ENCODE peak calls at places on chromosomes 11 and 22, in eight cellular contexts. D, R, L, A, P, W, M and X are unnamed samples.

GRCh38 chr11:77179048-77179447 is 51.0 kb downstream of the MYO7A start:
- DNase-seq in A (no peak), W (no peak), P (no peak), D (no peak), M (no peak), R (no peak), L (no peak), X (no peak)

GRCh38 chr22:44686873-44687600 is 15.0 kb upstream of the PRR5 start:
- DNase-seq in R (no peak), D (no peak), M (no peak), L (no peak), P (no peak), W (no peak), A (no peak), X (peak)

GRCh38 chr11:47171856-47172255 is 4.8 kb downstream of the ARFGAP2 start:
- DNase-seq in M (no peak), W (no peak), A (no peak), P (no peak), L (no peak), D (peak), R (no peak), X (no peak)

GRCh38 chr22:35643991-35644390 is 4.3 kb upstream of the APOL6 start:
- DNase-seq in A (no peak), M (no peak), D (peak), W (no peak), R (no peak), L (no peak), P (no peak), X (no peak)

GRCh38 chr22:48241658-48242057 is 1479.2 kb downstream of the TBC1D22A start:
- DNase-seq in P (no peak), L (no peak), A (no peak), R (no peak), W (no peak), M (no peak), D (no peak), X (no peak)

GRCh38 chr11:92495107-92495793 is 270.6 kb downstream of the FAT3 start:
- DNase-seq in M (no peak), W (no peak), A (no peak), L (no peak), P (no peak), R (no peak), D (no peak), X (no peak)

GRCh38 chr11:124891390-124891861 is 6.2 kb downstream of the ROBO4 start:
- DNase-seq in A (no peak), M (no peak), L (peak), D (peak), W (no peak), P (no peak), R (no peak), X (no peak)

GRCh38 chr11:93519179-93519578 is 24.0 kb downstream of the SMCO4 start:
- DNase-seq in L (no peak), P (no peak), M (peak), A (no peak), R (no peak), W (no peak), D (no peak), X (no peak)

GRCh38 chr11:94494200-94494545 is 389 bp downstream of the ANKRD49 start:
- DNase-seq in D (no peak), L (no peak), M (no peak), A (no peak), W (no peak), P (no peak), R (no peak), X (no peak)

GRCh38 chr11:71447791-71448256 is 369 bp downstream of the DHCR7 start:
- DNase-seq in A (peak), R (no peak), L (peak), M (peak), D (no peak), W (no peak), P (peak), X (peak)

GRCh38 chr22:37633082-37633692 is 6.3 kb upstream of the SH3BP1 start:
- DNase-seq in L (no peak), M (no peak), P (peak), A (no peak), D (no peak), W (no peak), R (no peak), X (peak)

GRCh38 chr22:20542736-20543135 is 35.3 kb downstream of the MED15 start:
- DNase-seq in W (no peak), D (no peak), M (no peak), A (no peak), R (no peak), P (no peak), L (no peak), X (no peak)

GRCh38 chr22:41021039-41021654 is 70.0 kb downstream of the RBX1 start:
- DNase-seq in A (no peak), M (no peak), D (peak), R (no peak), P (no peak), W (no peak), L (no peak), X (no peak)

GRCh38 chr11:72069200-72069599 is 11.1 kb downstream of the NUMA1 start:
- DNase-seq in M (no peak), D (no peak), W (no peak), R (no peak), L (no peak), P (no peak), A (no peak), X (peak)

GRCh38 chr11:100928426-100928825 is 201.2 kb downstream of the PGR start:
- DNase-seq in P (no peak), M (no peak), L (no peak), D (no peak), R (no peak), A (no peak), W (no peak), X (no peak)

GRCh38 chr11:127451852-127452251 is 451.3 kb upstream of the KIRREL3 start:
- DNase-seq in L (no peak), R (no peak), A (no peak), P (no peak), M (no peak), D (peak), W (no peak), X (no peak)

GRCh38 chr22:25183959-25184619 is 15.6 kb upstream of the CRYBB3 start:
- DNase-seq in W (no peak), A (no peak), L (no peak), M (no peak), R (no peak), D (no peak), P (no peak), X (no peak)